ENCODE peak calls at places on chromosomes 1 and 21, in five cellular contexts. U is stimulated activated naive CD8-positive, alpha-beta T cell treated with anti-CD3 and anti-CD28 coated beads, Interleukin-15, amount 100 ng/mL, for 72 hours; F is AG10803; R is Right ventricle myocardium inferior; X is T-helper 2 cell. M is an unnamed sample.

GRCh38 chr1:230868736-230869385 is 540 bp upstream of the C1orf198 start:
- DNase-seq in U (no peak), F (no peak), R (peak), X (no peak), M (no peak)

GRCh38 chr1:228464487-228464983 is 22.6 kb upstream of the RNF187 start:
- DNase-seq in U (peak), F (peak), R (peak), X (peak), M (peak)

GRCh38 chr1:36248250-36248894 is 24.1 kb downstream of the THRAP3 start:
- DNase-seq in U (no peak), F (peak), R (no peak), X (no peak), M (no peak)

GRCh38 chr1:199545780-199546179 is 481.7 kb upstream of the NR5A2 start:
- DNase-seq in U (no peak), F (no peak), R (no peak), X (no peak), M (no peak)

GRCh38 chr1:17735791-17736190 is 19.3 kb upstream of the ACTL8 start:
- DNase-seq in U (no peak), F (no peak), R (no peak), X (no peak), M (no peak)

GRCh38 chr1:71964188-71964587 is 318.2 kb downstream of the NEGR1 start:
- DNase-seq in U (no peak), F (no peak), R (no peak), X (no peak), M (no peak)

GRCh38 chr1:235054961-235055360 is 73.7 kb downstream of the TOMM20 start:
- DNase-seq in U (no peak), F (no peak), R (no peak), X (no peak), M (no peak)

GRCh38 chr1:29471487-29472313 is 235.4 kb downstream of the PTPRU start:
- DNase-seq in U (no peak), F (no peak), R (peak), X (no peak), M (no peak)

GRCh38 chr21:17730782-17731181 is 88.4 kb downstream of the C21orf91 start:
- DNase-seq in U (no peak), F (peak), R (no peak), X (no peak), M (no peak)

GRCh38 chr1:73813726-73814125 is 384.2 kb downstream of the LRRIQ3 start:
- DNase-seq in U (no peak), F (no peak), R (no peak), X (no peak), M (no peak)

GRCh38 chr1:52674497-52675384 is 23.4 kb downstream of the COA7 start:
- DNase-seq in U (no peak), F (no peak), R (no peak), X (no peak), M (no peak)

GRCh38 chr1:3922201-3922725 is 22.2 kb upstream of the C1orf174 start:
- DNase-seq in U (no peak), F (no peak), R (no peak), X (peak), M (peak)

GRCh38 chr1:244971524-244972216 is 107.3 kb upstream of the HNRNPU start:
- DNase-seq in U (no peak), F (no peak), R (no peak), X (no peak), M (no peak)

GRCh38 chr1:151853411-151853930 is at the start of gene THEM5:
- DNase-seq in U (no peak), F (no peak), R (no peak), X (no peak), M (no peak)

GRCh38 chr1:74652711-74653131 is 20.9 kb downstream of the ERICH3 start:
- DNase-seq in U (no peak), F (peak), R (no peak), X (no peak), M (no peak)

GRCh38 chr1:34125721-34126380 is 39.2 kb downstream of the CSMD2 start:
- DNase-seq in U (no peak), F (peak), R (no peak), X (no peak), M (no peak)

GRCh38 chr1:53319296-53320101 is 8.4 kb downstream of the LRP8 start:
- DNase-seq in U (no peak), F (no peak), R (peak), X (no peak), M (no peak)

GRCh38 chr1:69180358-69180757 is 387.4 kb upstream of the LRRC7 start:
- DNase-seq in U (no peak), F (no peak), R (no peak), X (no peak), M (no peak)

GRCh38 chr1:154912755-154913154 is 23.8 kb downstream of the PMVK start:
- DNase-seq in U (no peak), F (no peak), R (no peak), X (no peak), M (no peak)

GRCh38 chr1:17017435-17017834 is 5.7 kb upstream of the ATP13A2 start:
- DNase-seq in U (no peak), F (no peak), R (no peak), X (no peak), M (no peak)

GRCh38 chr1:54952950-54953718 is 27.3 kb upstream of the TMEM61 start:
- DNase-seq in U (no peak), F (no peak), R (no peak), X (no peak), M (no peak)

GRCh38 chr1:15201849-15202551 is 45.0 kb upstream of the FHAD1 start:
- DNase-seq in U (no peak), F (no peak), R (no peak), X (no peak), M (no peak)

GRCh38 chr1:239918633-239919032 is 173.1 kb upstream of the FMN2 start:
- DNase-seq in U (no peak), F (no peak), R (no peak), X (no peak), M (no peak)